ENCODE peak calls at places on chromosomes 11 and 22, in six cellular contexts. W, H, R, B, F and X are unnamed samples.
A peak's percentile ranks its signal among the peaks of the same experiment; 100 is the strongest.

GRCh38 chr22:43308451-43309235 is 34.5 kb downstream of the SCUBE1 start:
- DNase-seq in W (peak; percentile 23), H (no peak), R (no peak), B (no peak), F (no peak), X (no peak)

GRCh38 chr11:26332572-26332915 is 614 bp downstream of the ANO3 start:
- DNase-seq in W (peak; percentile 28), H (no peak), R (no peak), B (peak; percentile 74), F (peak; percentile 17), X (no peak)

GRCh38 chr22:32475428-32476010 is 908 bp downstream of the FBXO7 start:
- DNase-seq in W (peak; percentile 63), H (peak; percentile 61), R (peak; percentile 28), B (peak; percentile 68), F (peak; percentile 78), X (peak; percentile 11)

GRCh38 chr11:100855466-100856067 is 168.5 kb downstream of the ARHGAP42 start:
- DNase-seq in W (peak; percentile 66), H (peak; percentile 60), R (no peak), B (peak; percentile 81), F (peak; percentile 68), X (no peak)

GRCh38 chr11:56910046-56910753 is 78.5 kb upstream of the OR5AK2 start:
- DNase-seq in W (no peak), H (peak; percentile 69), R (no peak), B (no peak), F (no peak), X (no peak)

GRCh38 chr11:93740802-93741093 is 547 bp downstream of the TAF1D start:
- DNase-seq in W (peak; percentile 68), H (peak; percentile 30), R (no peak), B (peak; percentile 71), F (peak; percentile 89), X (peak; percentile 57)

GRCh38 chr11:46288451-46288850 is 11.0 kb downstream of the CREB3L1 start:
- DNase-seq in W (no peak), H (no peak), R (no peak), B (no peak), F (no peak), X (no peak)

GRCh38 chr11:1373536-1374214 is 16.1 kb upstream of the BRSK2 start:
- DNase-seq in W (peak; percentile 19), H (no peak), R (no peak), B (no peak), F (no peak), X (no peak)

GRCh38 chr11:125489166-125489565 is 6.9 kb downstream of the FEZ1 start:
- DNase-seq in W (no peak), H (no peak), R (no peak), B (no peak), F (no peak), X (no peak)

GRCh38 chr22:50182176-50183081 is 3.3 kb upstream of the TRABD start:
- DNase-seq in W (no peak), H (no peak), R (no peak), B (no peak), F (no peak), X (no peak)

GRCh38 chr11:61598886-61599868 is 18.3 kb upstream of the SYT7 start:
- DNase-seq in W (peak; percentile 64), H (peak; percentile 69), R (no peak), B (peak; percentile 69), F (peak; percentile 69), X (no peak)

GRCh38 chr22:33909075-33909458 is 11.2 kb downstream of the LARGE1 start:
- DNase-seq in W (no peak), H (no peak), R (no peak), B (peak; percentile 60), F (peak; percentile 75), X (no peak)

GRCh38 chr11:17343907-17344306 is 7.7 kb upstream of the NCR3LG1 start:
- DNase-seq in W (peak; percentile 93), H (peak; percentile 76), R (no peak), B (peak; percentile 84), F (peak; percentile 93), X (no peak)

GRCh38 chr22:20509344-20510047 is 2.1 kb downstream of the MED15 start:
- DNase-seq in W (peak; percentile 94), H (peak; percentile 86), R (no peak), B (peak; percentile 95), F (peak; percentile 96), X (peak; percentile 29)

GRCh38 chr22:40422558-40423245 is 52.3 kb downstream of the SGSM3 start:
- DNase-seq in W (no peak), H (no peak), R (no peak), B (no peak), F (no peak), X (no peak)

GRCh38 chr22:36144886-36145541 is 15.5 kb downstream of the APOL3 start:
- DNase-seq in W (peak; percentile 83), H (peak; percentile 40), R (no peak), B (peak; percentile 88), F (peak; percentile 80), X (no peak)

GRCh38 chr22:23243006-23243573 is 62.8 kb downstream of the BCR start:
- DNase-seq in W (no peak), H (no peak), R (peak; percentile 33), B (no peak), F (no peak), X (peak; percentile 74)

GRCh38 chr11:61826930-61827572 is 1.0 kb upstream of the FADS2 start:
- DNase-seq in W (no peak), H (no peak), R (no peak), B (no peak), F (no peak), X (no peak)

GRCh38 chr11:74953448-74953847 is 4.4 kb downstream of the SPCS2 start:
- DNase-seq in W (no peak), H (no peak), R (peak; percentile 39), B (no peak), F (no peak), X (no peak)

GRCh38 chr11:71153005-71153395 is 99.4 kb downstream of the SHANK2 start:
- DNase-seq in W (peak; percentile 67), H (peak; percentile 79), R (no peak), B (no peak), F (peak; percentile 62), X (no peak)

GRCh38 chr11:23112987-23113886 is 253.0 kb upstream of the CCDC179 start:
- DNase-seq in W (peak; percentile 66), H (peak; percentile 63), R (no peak), B (peak; percentile 65), F (peak; percentile 64), X (no peak)

GRCh38 chr22:41946360-41947180 is at the start of gene CENPM:
- DNase-seq in W (peak; percentile 96), H (peak; percentile 86), R (peak; percentile 98), B (peak; percentile 92), F (peak; percentile 97), X (peak; percentile 85)

GRCh38 chr11:57307666-57308270 is 17.0 kb downstream of the TNKS1BP1 start:
- DNase-seq in W (no peak), H (peak; percentile 90), R (no peak), B (no peak), F (no peak), X (no peak)

GRCh38 chr11:32113200-32113599 is 22.3 kb downstream of the RCN1 start:
- DNase-seq in W (peak; percentile 63), H (peak; percentile 20), R (no peak), B (no peak), F (no peak), X (no peak)

GRCh38 chr11:35275808-35276170 is 136.8 kb downstream of the CD44 start:
- DNase-seq in W (peak; percentile 20), H (peak; percentile 17), R (no peak), B (no peak), F (peak; percentile 24), X (no peak)

GRCh38 chr11:65884716-65885092 is 3.6 kb downstream of the FIBP start:
- DNase-seq in W (peak; percentile 89), H (peak; percentile 55), R (peak; percentile 80), B (peak; percentile 83), F (peak; percentile 75), X (peak; percentile 80)

GRCh38 chr11:102293873-102294601 is 23.2 kb upstream of the BIRC3 start:
- DNase-seq in W (peak; percentile 60), H (peak; percentile 67), R (peak; percentile 68), B (peak; percentile 69), F (peak; percentile 79), X (no peak)

GRCh38 chr11:102911758-102912481 is 37.1 kb upstream of the MMP12 start:
- DNase-seq in W (peak; percentile 37), H (peak; percentile 44), R (no peak), B (no peak), F (no peak), X (no peak)

GRCh38 chr22:30017375-30017774 is 62.9 kb upstream of the HORMAD2 start:
- DNase-seq in W (peak; percentile 72), H (no peak), R (no peak), B (no peak), F (peak; percentile 72), X (no peak)

GRCh38 chr11:123481647-123482046 is 51.6 kb downstream of the GRAMD1B start:
- DNase-seq in W (no peak), H (no peak), R (peak; percentile 37), B (no peak), F (no peak), X (no peak)

GRCh38 chr11:123483465-123483864 is 53.4 kb downstream of the GRAMD1B start:
- DNase-seq in W (no peak), H (peak; percentile 15), R (no peak), B (no peak), F (no peak), X (no peak)

GRCh38 chr11:123483058-123483457 is 53.0 kb downstream of the GRAMD1B start:
- DNase-seq in W (no peak), H (peak; percentile 95), R (no peak), B (peak; percentile 53), F (peak; percentile 77), X (no peak)

GRCh38 chr11:123480290-123480815 is 50.3 kb downstream of the GRAMD1B start:
- DNase-seq in W (no peak), H (no peak), R (peak; percentile 42), B (no peak), F (no peak), X (no peak)

GRCh38 chr11:123482225-123482624 is 52.2 kb downstream of the GRAMD1B start:
- DNase-seq in W (no peak), H (no peak), R (no peak), B (no peak), F (no peak), X (no peak)
- H3K4me3 ChIP-seq in W (no peak overlapping the region), H (no peak overlapping the region), R (no peak overlapping the region), B (no peak overlapping the region), F (no peak overlapping the region), X (no peak overlapping the region)

GRCh38 chr11:104918113-104918824 is 20.0 kb upstream of the CASP12 start:
- DNase-seq in W (peak; percentile 74), H (peak; percentile 34), R (no peak), B (peak; percentile 90), F (peak; percentile 79), X (peak; percentile 46)
- H3K4me3 ChIP-seq in W (peak overlapping the region; percentile 48), H (peak overlapping the region; percentile 15), R (peak overlapping the region; percentile 46), B (peak overlapping the region; percentile 55), F (peak overlapping the region; percentile 69), X (peak overlapping the region; percentile 60)

GRCh38 chr22:37517826-37518450 is 1.3 kb downstream of the CARD10 start:
- DNase-seq in W (no peak), H (peak; percentile 71), R (no peak), B (no peak), F (no peak), X (no peak)
- H3K4me3 ChIP-seq in W (peak overlapping the region; percentile 58), H (peak overlapping the region; percentile 75), R (no peak overlapping the region), B (peak overlapping the region; percentile 61), F (peak overlapping the region; percentile 77), X (no peak overlapping the region)

DNA sequence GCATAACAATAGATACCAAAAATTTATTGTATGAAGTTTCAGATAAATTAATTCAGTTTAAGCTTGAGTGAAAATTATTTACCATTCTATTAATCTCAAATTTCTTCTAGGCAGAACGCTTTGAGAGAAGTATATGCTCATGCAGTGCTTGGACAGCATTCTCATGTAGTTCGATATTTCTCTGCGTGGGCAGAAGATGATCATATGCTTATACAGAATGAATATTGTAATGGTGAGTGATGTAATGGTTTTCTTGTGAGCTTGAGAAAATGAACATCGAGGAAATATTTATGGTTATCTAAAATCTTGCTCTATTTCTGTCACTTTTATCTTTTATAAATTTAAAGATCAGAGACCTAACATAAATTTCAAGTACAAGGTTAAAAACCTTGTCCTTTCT is 3.6 kb downstream of the WEE1 start:
- DNase-seq in W (peak; percentile 58), H (peak; percentile 74), R (no peak), B (peak; percentile 67), F (peak; percentile 58), X (no peak)
- H3K4me3 ChIP-seq in W (peak overlapping the region; percentile 79), H (no peak overlapping the region), R (peak overlapping the region; percentile 87), B (peak overlapping the region; percentile 76), F (peak overlapping the region; percentile 86), X (peak overlapping the region; percentile 33)